ENCODE peak calls at places on chromosomes 7 and 10, in nine cellular contexts. S, H, P, O, T, R, C, M and D are unnamed samples.

GRCh38 chr10:61609609-61610166 is 53.0 kb upstream of the CABCOCO1 start:
- DNase-seq in S (no peak), H (no peak), P (no peak), O (no peak), T (no peak), R (no peak), C (no peak), M (no peak), D (no peak)

GRCh38 chr7:39851466-39852045 is 98.5 kb upstream of the CDK13 start:
- DNase-seq in S (no peak), H (no peak), P (no peak), O (no peak), T (no peak), R (no peak), C (no peak), M (no peak), D (no peak)

GRCh38 chr7:27745064-27745583 is 5.2 kb downstream of the TAX1BP1 start:
- DNase-seq in S (peak), H (no peak), P (no peak), O (peak), T (peak), R (no peak), C (peak), M (no peak), D (no peak)

GRCh38 chr10:1148855-1149620 is 92.9 kb downstream of the WDR37 start:
- DNase-seq in S (no peak), H (no peak), P (no peak), O (no peak), T (no peak), R (no peak), C (no peak), M (no peak), D (no peak)

GRCh38 chr10:72337039-72337629 is 17.6 kb downstream of the DNAJB12 start:
- DNase-seq in S (peak), H (no peak), P (no peak), O (no peak), T (peak), R (peak), C (peak), M (peak), D (peak)

GRCh38 chr10:21304198-21304597 is 221.3 kb downstream of the SKIDA1 start:
- DNase-seq in S (no peak), H (no peak), P (no peak), O (no peak), T (no peak), R (no peak), C (no peak), M (no peak), D (no peak)

GRCh38 chr10:100174699-100175677 is 10.8 kb downstream of the ERLIN1 start:
- DNase-seq in S (no peak), H (no peak), P (no peak), O (no peak), T (no peak), R (peak), C (no peak), M (no peak), D (no peak)

GRCh38 chr7:37037286-37037685 is 313.0 kb upstream of the AOAH start:
- DNase-seq in S (peak), H (no peak), P (no peak), O (no peak), T (no peak), R (no peak), C (no peak), M (no peak), D (no peak)

GRCh38 chr7:30074422-30075030 is 46.3 kb downstream of the PLEKHA8 start:
- DNase-seq in S (peak), H (no peak), P (no peak), O (no peak), T (no peak), R (peak), C (peak), M (no peak), D (no peak)

GRCh38 chr7:99112097-99112496 is 31.8 kb downstream of the SMURF1 start:
- DNase-seq in S (no peak), H (no peak), P (no peak), O (no peak), T (peak), R (no peak), C (peak), M (no peak), D (no peak)

GRCh38 chr10:110446954-110447608 is 50.6 kb upstream of the DUSP5 start:
- DNase-seq in S (peak), H (no peak), P (no peak), O (peak), T (peak), R (no peak), C (peak), M (no peak), D (no peak)

GRCh38 chr7:79281406-79281805 is 172.1 kb downstream of the MAGI2 start:
- DNase-seq in S (no peak), H (no peak), P (no peak), O (no peak), T (no peak), R (no peak), C (no peak), M (no peak), D (no peak)

GRCh38 chr10:26052326-26052725 is 118.3 kb downstream of the MYO3A start:
- DNase-seq in S (no peak), H (no peak), P (no peak), O (no peak), T (no peak), R (no peak), C (no peak), M (no peak), D (no peak)

GRCh38 chr10:12945709-12946359 is 55.7 kb downstream of the CCDC3 start:
- DNase-seq in S (no peak), H (no peak), P (no peak), O (no peak), T (no peak), R (no peak), C (no peak), M (no peak), D (no peak)

GRCh38 chr7:55245271-55245723 is 119.8 kb upstream of the LANCL2 start:
- DNase-seq in S (no peak), H (no peak), P (no peak), O (no peak), T (peak), R (no peak), C (peak), M (no peak), D (no peak)

GRCh38 chr10:127848226-127848625 is 44.5 kb downstream of the CLRN3 start:
- DNase-seq in S (no peak), H (no peak), P (no peak), O (no peak), T (no peak), R (no peak), C (no peak), M (no peak), D (no peak)

GRCh38 chr7:55975944-55976633 is 11.7 kb downstream of the NIPSNAP2 start:
- DNase-seq in S (peak), H (no peak), P (no peak), O (no peak), T (no peak), R (no peak), C (no peak), M (no peak), D (no peak)

GRCh38 chr7:70856889-70857511 is 274.9 kb upstream of the GALNT17 start:
- DNase-seq in S (peak), H (peak), P (peak), O (peak), T (peak), R (peak), C (peak), M (peak), D (peak)

GRCh38 chr7:158027646-158028045 is 560.0 kb downstream of the PTPRN2 start:
- DNase-seq in S (no peak), H (no peak), P (no peak), O (no peak), T (no peak), R (no peak), C (no peak), M (no peak), D (no peak)

GRCh38 chr7:107874605-107875446 is 16.2 kb upstream of the DLD start:
- DNase-seq in S (peak), H (no peak), P (no peak), O (peak), T (peak), R (peak), C (peak), M (no peak), D (no peak)

GRCh38 chr10:1309969-1310789 is 254.0 kb downstream of the WDR37 start:
- DNase-seq in S (no peak), H (no peak), P (no peak), O (no peak), T (peak), R (no peak), C (no peak), M (no peak), D (no peak)

GRCh38 chr10:71043858-71044257 is 155.5 kb upstream of the PCBD1 start:
- DNase-seq in S (no peak), H (no peak), P (no peak), O (no peak), T (no peak), R (no peak), C (no peak), M (no peak), D (no peak)

GRCh38 chr10:58830748-58831147 is 318.1 kb downstream of the BICC1 start:
- DNase-seq in S (no peak), H (no peak), P (no peak), O (no peak), T (no peak), R (no peak), C (no peak), M (no peak), D (no peak)

GRCh38 chr7:139745330-139746143 is 32.3 kb downstream of the HIPK2 start:
- DNase-seq in S (no peak), H (no peak), P (no peak), O (no peak), T (no peak), R (no peak), C (no peak), M (peak), D (no peak)

GRCh38 chr7:131328387-131329175 is 905 bp downstream of the MKLN1 start:
- DNase-seq in S (peak), H (no peak), P (no peak), O (no peak), T (no peak), R (no peak), C (peak), M (no peak), D (no peak)

GRCh38 chr7:77181739-77182138 is 17.9 kb downstream of the FGL2 start:
- DNase-seq in S (no peak), H (no peak), P (no peak), O (no peak), T (no peak), R (no peak), C (no peak), M (no peak), D (no peak)

GRCh38 chr7:101624246-101625000 is 4.7 kb downstream of the MYL10 start:
- DNase-seq in S (no peak), H (no peak), P (no peak), O (no peak), T (peak), R (no peak), C (no peak), M (no peak), D (no peak)

GRCh38 chr10:122163182-122164027 is 107.7 kb upstream of the BTBD16 start:
- DNase-seq in S (peak), H (no peak), P (no peak), O (no peak), T (peak), R (no peak), C (peak), M (no peak), D (no peak)

GRCh38 chr10:6221192-6221940 is 18.6 kb downstream of the PFKFB3 start:
- DNase-seq in S (no peak), H (no peak), P (no peak), O (no peak), T (no peak), R (no peak), C (no peak), M (no peak), D (no peak)

GRCh38 chr10:3372284-3372683 is 199.7 kb upstream of the PITRM1 start:
- DNase-seq in S (no peak), H (no peak), P (no peak), O (no peak), T (no peak), R (no peak), C (peak), M (no peak), D (no peak)

GRCh38 chr10:80509403-80510161 is 28.1 kb upstream of the SH2D4B start:
- DNase-seq in S (peak), H (no peak), P (no peak), O (peak), T (peak), R (no peak), C (peak), M (peak), D (no peak)